ENCODE peak calls at places on chromosomes 5 and 9, in nine cellular contexts. X is fibroblast of lung; M is IMR-90; Y is fibroblast of villous mesenchyme; J is T follicular helper cell; P is stimulated activated CD8-positive, alpha-beta memory T cell treated with anti-CD3 and anti-CD28 coated beads, Interleukin-7, amount 100 ng/mL, for 24 hours; A is posterior cingulate gyrus; E is NAMALWA; D is NCI-H1105. O is an unnamed sample.

GRCh38 chr5:122067330-122067885 is 10.7 kb downstream of the LOX start:
- DNase-seq in X (no peak), M (no peak), Y (no peak), J (no peak), P (no peak), A (no peak), E (no peak), D (no peak), O (no peak)

GRCh38 chr5:96537386-96537785 is 104.3 kb upstream of the PCSK1 start:
- DNase-seq in X (peak), M (peak), Y (peak), J (no peak), P (no peak), A (no peak), E (no peak), D (no peak), O (no peak)

GRCh38 chr9:4603830-4604229 is 58.3 kb upstream of the PLPP6 start:
- DNase-seq in X (no peak), M (no peak), Y (peak), J (no peak), P (no peak), A (no peak), E (no peak), D (no peak), O (no peak)

GRCh38 chr9:69325409-69326212 is 596 bp downstream of the ENTREP1 start:
- DNase-seq in X (no peak), M (no peak), Y (no peak), J (no peak), P (no peak), A (peak), E (no peak), D (no peak), O (no peak)

GRCh38 chr5:68258531-68258930 is 43.0 kb downstream of the PIK3R1 start:
- DNase-seq in X (no peak), M (no peak), Y (no peak), J (no peak), P (no peak), A (no peak), E (no peak), D (no peak), O (no peak)

GRCh38 chr5:133423618-133424282 is 188.6 kb downstream of the FSTL4 start:
- DNase-seq in X (peak), M (peak), Y (peak), J (peak), P (peak), A (peak), E (peak), D (peak), O (peak)

GRCh38 chr9:82598254-82599039 is 464.5 kb downstream of the RASEF start:
- DNase-seq in X (peak), M (peak), Y (no peak), J (no peak), P (no peak), A (no peak), E (no peak), D (no peak), O (no peak)

GRCh38 chr5:156178117-156178516 is 148.8 kb upstream of the SGCD start:
- DNase-seq in X (no peak), M (peak), Y (no peak), J (no peak), P (no peak), A (no peak), E (no peak), D (no peak), O (no peak)

GRCh38 chr9:113381909-113382411 is 5.2 kb upstream of the HDHD3 start:
- DNase-seq in X (no peak), M (no peak), Y (no peak), J (no peak), P (no peak), A (no peak), E (no peak), D (no peak), O (no peak)

GRCh38 chr5:77232959-77233358 is 22.5 kb downstream of the PDE8B start:
- DNase-seq in X (no peak), M (no peak), Y (peak), J (no peak), P (no peak), A (no peak), E (no peak), D (no peak), O (no peak)

GRCh38 chr5:38888023-38888422 is 42.2 kb downstream of the OSMR start:
- DNase-seq in X (no peak), M (no peak), Y (no peak), J (no peak), P (no peak), A (no peak), E (peak), D (no peak), O (no peak)